ENCODE peak calls at places on chromosomes 13 and 19, in five cellular contexts. O, M, F, E and W are unnamed samples.

GRCh38 chr13:44058586-44059238 is 179.0 kb downstream of the LACC1 start:
- DNase-seq in F (no peak), O (no peak), E (peak; percentile 17), M (no peak), W (no peak)

GRCh38 chr19:3387645-3388589 is 21.5 kb downstream of the NFIC start:
- DNase-seq in O (no peak), F (no peak), M (peak; percentile 91), E (peak; percentile 50), W (no peak)

GRCh38 chr19:13243971-13244370 is 93.8 kb downstream of the IER2 start:
- DNase-seq in E (no peak), F (no peak), O (no peak), M (no peak), W (no peak)

GRCh38 chr19:57773488-57773887 is 4.0 kb downstream of the ZNF586 start:
- DNase-seq in F (no peak), O (no peak), M (no peak), E (no peak), W (no peak)

GRCh38 chr19:58154287-58154678 is 3.7 kb upstream of the ZNF329 start:
- DNase-seq in M (peak; percentile 42), O (peak; percentile 11), E (peak; percentile 61), F (no peak), W (no peak)

GRCh38 chr13:38636756-38637155 is 50.1 kb upstream of the FREM2 start:
- DNase-seq in E (no peak), O (no peak), F (no peak), M (no peak), W (no peak)

GRCh38 chr19:28394705-28395104 is 818.2 kb downstream of the UQCRFS1 start:
- DNase-seq in E (no peak), M (no peak), F (no peak), O (no peak), W (no peak)

GRCh38 chr13:105333416-105333815 is 1202.0 kb downstream of the EFNB2 start:
- DNase-seq in M (no peak), F (no peak), E (peak; percentile 34), O (no peak), W (peak; percentile 36)

GRCh38 chr19:33293255-33294057 is 8.9 kb downstream of the CEBPA start:
- DNase-seq in E (peak; percentile 68), M (peak; percentile 46), O (no peak), F (no peak), W (no peak)

GRCh38 chr19:5987077-5987818 is 9.3 kb upstream of the RANBP3 start:
- DNase-seq in F (peak; percentile 53), O (peak; percentile 88), M (peak; percentile 66), E (peak; percentile 62), W (peak; percentile 75)

GRCh38 chr13:60654405-60654804 is 257.4 kb downstream of the TDRD3 start:
- DNase-seq in O (no peak), M (no peak), F (no peak), E (peak; percentile 13), W (no peak)

GRCh38 chr13:94784066-94784465 is 71.7 kb upstream of the SOX21 start:
- DNase-seq in O (no peak), F (no peak), E (peak; percentile 90), M (no peak), W (no peak)

GRCh38 chr13:92354583-92354982 is 872.0 kb upstream of the GPC6 start:
- DNase-seq in M (no peak), O (no peak), E (peak; percentile 72), F (no peak), W (no peak)

GRCh38 chr19:29525901-29526729 is at the start of gene VSTM2B:
- DNase-seq in O (no peak), M (no peak), F (no peak), E (no peak), W (no peak)
- H3K4me1 ChIP-seq in O (peaks cover 30% of the 10 kb centered on the region), M (peaks cover 12% of the 10 kb centered on the region), F (peaks cover 20% of the 10 kb centered on the region), E (no peaks in the 10 kb centered on the region), W (no peaks in the 10 kb centered on the region)

DNA sequence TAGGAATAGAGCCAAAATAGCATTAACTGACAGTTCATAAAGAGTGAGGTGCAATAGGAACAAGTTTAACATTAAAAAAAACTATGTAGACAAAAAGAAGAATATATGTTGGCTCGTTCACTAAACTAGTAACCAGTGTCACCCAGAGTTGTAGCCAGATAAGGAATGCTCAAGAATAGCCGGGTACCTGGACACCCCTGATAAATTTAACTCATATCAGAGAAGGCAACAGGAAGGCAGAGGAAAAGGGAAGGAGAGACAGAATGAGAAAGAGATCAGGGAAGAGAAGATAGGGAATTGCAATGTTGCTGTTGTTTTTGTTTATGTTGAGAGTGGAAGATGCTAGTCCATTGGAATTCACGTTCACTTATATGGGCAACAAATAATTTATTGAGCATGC is 31.6 kb upstream of the KATNAL1 start:
- DNase-seq in O (no peak), M (no peak), F (no peak), E (no peak), W (no peak)
- H3K4me1 ChIP-seq in O (no peaks in the 10 kb centered on the region), M (peaks cover 29% of the 10 kb centered on the region), F (peaks cover 4% of the 10 kb centered on the region), E (peaks cover 22% of the 10 kb centered on the region), W (peaks cover 18% of the 10 kb centered on the region)

GRCh38 chr19:39351537-39352037 is 9.4 kb downstream of the SAMD4B start:
- DNase-seq in E (no peak), O (peak; percentile 88), M (no peak), F (no peak), W (no peak)

GRCh38 chr19:39347332-39348227 is 5.4 kb downstream of the SAMD4B start:
- DNase-seq in F (no peak), O (no peak), E (peak; percentile 59), M (no peak), W (no peak)

GRCh38 chr19:39352549-39353285 is 10.5 kb downstream of the SAMD4B start:
- DNase-seq in M (no peak), O (no peak), E (no peak), F (no peak), W (no peak)

GRCh38 chr19:39349326-39349725 is 7.1 kb downstream of the SAMD4B start:
- DNase-seq in F (no peak), O (no peak), M (no peak), E (no peak), W (no peak)

GRCh38 chr19:39350156-39350555 is 7.9 kb downstream of the SAMD4B start:
- DNase-seq in M (no peak), E (no peak), F (no peak), O (no peak), W (no peak)
- H3K4me1 ChIP-seq in M (peaks cover 52% of the 10 kb centered on the region), E (peaks cover 11% of the 10 kb centered on the region), F (peaks cover 14% of the 10 kb centered on the region), O (peaks cover 5% of the 10 kb centered on the region), W (peaks cover 12% of the 10 kb centered on the region)

DNA sequence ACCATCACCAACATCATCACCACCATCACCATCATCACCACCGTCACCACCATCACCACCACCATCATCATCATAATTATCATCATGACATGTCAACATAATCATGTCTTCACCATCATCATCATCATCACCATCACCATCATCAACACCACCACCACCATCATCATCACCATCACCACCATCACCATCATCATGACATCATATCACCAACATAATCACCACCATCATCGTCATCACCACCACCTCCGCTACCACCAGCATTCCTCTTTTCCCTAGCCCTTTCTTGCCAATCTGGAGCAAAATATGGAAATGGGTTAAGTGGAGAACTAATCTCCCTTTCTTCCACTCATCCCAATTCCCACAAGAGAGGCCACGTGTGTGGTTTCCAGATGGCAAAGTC is 1.1 kb upstream of the TTYH1 start:
- DNase-seq in O (no peak), E (no peak), F (no peak), M (no peak), W (no peak)
- H3K4me1 ChIP-seq in O (peaks cover 7% of the 10 kb centered on the region), E (no peaks in the 10 kb centered on the region), F (peaks cover 12% of the 10 kb centered on the region), M (no peaks in the 10 kb centered on the region), W (no peaks in the 10 kb centered on the region)